ENCODE peak calls at places on chromosome X, in seven cellular contexts. T, J, M, E, X, I and R are unnamed samples.

GRCh38 chrX:108250654-108251579 is 159.3 kb downstream of the ATG4A start:
- DNase-seq in J (peak; percentile 33), I (no peak), X (no peak), M (no peak), E (no peak), T (no peak), R (no peak)

GRCh38 chrX:10111364-10112148 is 45.2 kb upstream of the CLCN4 start:
- DNase-seq in E (peak; percentile 75), M (no peak), T (peak; percentile 59), J (peak; percentile 66), X (no peak), I (peak; percentile 17), R (no peak)

GRCh38 chrX:71607488-71607887 is 10.8 kb downstream of the CXCR3 start:
- DNase-seq in J (no peak), T (no peak), I (no peak), M (no peak), E (no peak), X (no peak), R (no peak)

GRCh38 chrX:18465051-18465450 is 39.6 kb downstream of the CDKL5 start:
- DNase-seq in I (no peak), X (no peak), T (no peak), J (no peak), E (no peak), M (no peak), R (no peak)

GRCh38 chrX:153933751-153934472 is 925 bp downstream of the NAA10 start:
- DNase-seq in E (no peak), T (no peak), X (no peak), I (no peak), M (no peak), J (no peak), R (no peak)

GRCh38 chrX:74065831-74066390 is 238.1 kb upstream of the ZCCHC13 start:
- DNase-seq in E (no peak), J (no peak), X (no peak), M (no peak), I (no peak), T (no peak), R (no peak)

GRCh38 chrX:6849711-6850415 is 297.6 kb upstream of the STS start:
- DNase-seq in M (no peak), T (no peak), X (no peak), E (no peak), J (no peak), I (no peak), R (no peak)

GRCh38 chrX:134244043-134244442 is 7.1 kb downstream of the CCDC160 start:
- DNase-seq in E (no peak), T (no peak), I (peak; percentile 29), M (no peak), J (no peak), X (no peak), R (no peak)

GRCh38 chrX:142977128-142977914 is 48.4 kb upstream of the SPANXN4 start:
- DNase-seq in I (no peak), X (no peak), J (no peak), T (peak; percentile 78), M (no peak), E (no peak), R (no peak)

GRCh38 chrX:82677281-82677680 is 830.8 kb upstream of the POU3F4 start:
- DNase-seq in X (no peak), T (no peak), M (no peak), J (no peak), E (no peak), I (no peak), R (no peak)

GRCh38 chrX:87337267-87337666 is 180.3 kb upstream of the KLHL4 start:
- DNase-seq in E (no peak), J (no peak), M (no peak), X (no peak), T (no peak), I (no peak), R (no peak)

GRCh38 chrX:49972313-49972712 is 49.9 kb downstream of the CLCN5 start:
- DNase-seq in I (no peak), E (no peak), X (no peak), J (no peak), T (no peak), M (no peak), R (no peak)

GRCh38 chrX:118254611-118255010 is 91.3 kb upstream of the WDR44 start:
- DNase-seq in J (no peak), E (peak; percentile 50), I (peak; percentile 44), T (peak; percentile 23), M (peak; percentile 49), X (peak; percentile 58), R (no peak)

GRCh38 chrX:43756076-43756475 is 100.0 kb downstream of the MAOA start:
- DNase-seq in I (no peak), E (no peak), X (no peak), M (no peak), T (no peak), J (no peak), R (no peak)

GRCh38 chrX:43758044-43758443 is 101.9 kb downstream of the MAOA start:
- DNase-seq in X (no peak), E (no peak), I (no peak), J (no peak), M (no peak), T (no peak), R (no peak)

GRCh38 chrX:43750248-43750676 is 94.2 kb downstream of the MAOA start:
- DNase-seq in J (peak; percentile 44), X (peak; percentile 49), T (no peak), I (peak; percentile 57), M (peak; percentile 16), E (peak; percentile 39), R (peak; percentile 57)

GRCh38 chrX:43753637-43754036 is 97.5 kb downstream of the MAOA start:
- DNase-seq in X (no peak), M (no peak), E (no peak), I (no peak), T (no peak), J (no peak), R (no peak)
- TF ChIP-seq POLR2A in X (no peak), M (no peak), E (no peak), I (no peak), T (no peak), J (no peak), R (no peak)

DNA sequence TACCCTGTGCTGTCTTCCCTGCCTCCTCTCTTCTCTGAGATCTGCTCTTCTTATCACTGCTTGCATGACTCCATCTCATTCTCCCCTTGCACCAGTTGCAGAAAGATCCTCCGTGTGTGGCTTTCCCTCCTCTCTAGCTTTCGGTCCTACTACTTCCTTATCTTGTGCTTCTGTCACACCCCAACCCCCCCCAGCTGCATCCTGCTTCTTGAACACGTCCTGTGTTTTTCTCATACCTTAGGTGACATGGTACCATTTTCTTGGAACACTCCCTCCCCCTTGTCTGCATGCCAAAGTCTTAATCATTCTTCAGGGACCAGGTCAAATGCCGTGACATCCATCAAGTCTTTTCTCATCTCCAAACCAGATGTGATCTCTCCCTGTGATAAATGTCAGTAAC is 46.4 kb downstream of the FHL1 start:
- DNase-seq in E (no peak), I (no peak), X (no peak), J (peak; percentile 53), T (no peak), M (no peak), R (no peak)
- H3K27ac ChIP-seq in E (no peak overlapping the region), I (no peak overlapping the region), X (peak overlapping the region; percentile 84), J (peak overlapping the region; percentile 79), T (no peak overlapping the region), M (no peak overlapping the region), R (peak overlapping the region; percentile 84)

GRCh38 chrX:68833855-68834331 is 5.1 kb downstream of the EFNB1 start:
- DNase-seq in J (no peak), T (no peak), M (no peak), I (no peak), X (no peak), E (no peak), R (no peak)
- H3K4me3 ChIP-seq in J (no peak overlapping the region), T (no peak overlapping the region), M (no peak overlapping the region), I (no peak overlapping the region), X (no peak overlapping the region), E (no peak overlapping the region), R (no peak overlapping the region)

GRCh38 chrX:12948495-12948894 is 26.4 kb upstream of the TMSB4X start:
- DNase-seq in J (no peak), I (no peak), X (no peak), E (no peak), M (no peak), T (no peak), R (no peak)

GRCh38 chrX:12950851-12951589 is 23.9 kb upstream of the TMSB4X start:
- DNase-seq in I (no peak), X (peak; percentile 39), M (no peak), J (no peak), E (no peak), T (peak; percentile 73), R (no peak)

GRCh38 chrX:12951590-12951965 is 23.3 kb upstream of the TMSB4X start:
- DNase-seq in I (no peak), T (no peak), J (no peak), M (no peak), X (no peak), E (no peak), R (no peak)

GRCh38 chrX:12949205-12949926 is 25.5 kb upstream of the TMSB4X start:
- DNase-seq in T (peak; percentile 45), J (no peak), I (no peak), M (no peak), E (no peak), X (no peak), R (no peak)

DNA sequence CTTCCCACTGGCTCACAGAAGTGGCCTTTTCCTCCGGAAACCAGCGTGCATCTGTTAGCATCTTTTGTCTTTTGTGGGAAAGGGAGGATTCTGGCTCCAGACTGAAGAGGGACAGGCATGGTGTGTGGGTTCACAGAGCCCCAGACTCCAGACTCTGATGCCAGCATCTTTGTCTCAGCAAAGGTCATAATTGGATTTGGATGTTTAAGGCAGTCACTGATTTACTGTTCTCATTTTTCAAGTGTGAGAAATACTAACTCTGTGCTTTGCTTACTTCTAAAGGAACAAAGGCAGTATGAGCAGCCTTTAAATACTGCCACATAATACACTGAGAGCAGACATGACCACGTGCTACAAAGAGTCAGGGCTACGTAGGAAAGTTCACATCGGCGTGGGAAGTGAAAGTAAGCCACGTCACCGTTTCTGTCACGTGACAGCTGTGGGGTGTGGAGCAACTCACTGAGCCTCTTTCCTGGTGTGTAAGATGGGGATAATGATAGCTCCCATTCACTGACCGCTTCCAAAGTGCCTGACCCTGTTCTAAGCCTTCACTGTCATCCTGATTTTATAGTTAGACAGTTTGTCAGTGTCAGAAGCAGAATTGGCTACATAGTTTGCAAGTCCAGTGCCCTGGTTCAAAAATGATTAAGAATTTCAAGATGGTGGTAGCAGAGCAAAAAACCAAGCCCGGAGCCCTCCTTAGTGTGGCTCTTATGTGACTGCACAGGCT is 24.8 kb upstream of the TMSB4X start:
- DNase-seq in J (peak; percentile 82), I (peak; percentile 85), M (peak; percentile 66), T (peak; percentile 99), X (peak; percentile 83), E (peak; percentile 76), R (peak; percentile 52)
- TF ChIP-seq POLR2A in J (peak; percentile 13), I (no peak), M (peak; percentile 42), T (peak; percentile 84), X (no peak), E (no peak), R (no peak)

DNA sequence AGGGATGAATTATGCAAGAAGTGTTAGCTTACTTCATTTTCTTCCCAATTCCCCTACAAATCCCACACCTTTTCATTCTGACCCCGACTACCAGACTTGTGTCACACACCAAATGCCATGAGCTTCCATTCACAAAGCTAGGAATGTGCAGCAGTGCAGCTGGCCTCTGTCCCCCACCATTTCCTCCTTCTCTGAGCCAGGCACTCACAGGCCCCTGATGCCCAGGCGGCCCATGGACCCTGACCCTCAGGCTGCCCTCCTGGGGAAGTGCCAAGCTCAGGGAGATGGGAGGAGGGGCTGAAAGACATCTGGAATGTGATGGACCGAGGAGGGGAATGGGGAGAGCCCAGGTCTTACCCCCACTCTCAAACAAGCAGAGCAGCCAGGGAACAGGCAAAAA is 67.0 kb upstream of the BCOR start:
- DNase-seq in E (no peak), J (no peak), I (no peak), X (no peak), M (no peak), T (no peak), R (no peak)
- H3K27ac ChIP-seq in E (no peak overlapping the region), J (no peak overlapping the region), I (no peak overlapping the region), X (no peak overlapping the region), M (no peak overlapping the region), T (no peak overlapping the region), R (no peak overlapping the region)